ENCODE peak calls at places on chromosomes 6 and 20, in eight cellular contexts. S is EL; D is stimulated activated CD4-positive, alpha-beta T cell treated with anti-CD3 and anti-CD28 coated beads, TNF-alpha, amount 100 ng/mL, for 24 hours; V is stimulated activated CD8-positive, alpha-beta memory T cell treated with anti-CD3 and anti-CD28 coated beads, Interleukin-15, amount 100 ng/mL, for 48 hours; I is NCI-H2081; Q is left ventricle myocardium inferior; L is activated naive CD8-positive, alpha-beta T cell treated with anti-CD3 and anti-CD28 coated beads, Interleukin-2, amount 50 U/mL, for 16 hours; F is Calu3. C is an unnamed sample.

GRCh38 chr20:17912916-17913315 is 55.7 kb downstream of the SNX5 start:
- DNase-seq in S (peak; percentile 48), D (no peak), V (no peak), I (no peak), Q (no peak), L (no peak), F (no peak), C (no peak)

GRCh38 chr6:15020114-15020770 is 225.6 kb upstream of the JARID2 start:
- DNase-seq in S (no peak), D (no peak), V (no peak), I (no peak), Q (no peak), L (no peak), F (no peak), C (no peak)

GRCh38 chr6:47631248-47632196 is 66.9 kb upstream of the ADGRF4 start:
- DNase-seq in S (peak; percentile 55), D (no peak), V (no peak), I (peak; percentile 67), Q (no peak), L (no peak), F (no peak), C (no peak)

GRCh38 chr20:49345538-49345937 is 67.7 kb upstream of the ZNFX1 start:
- DNase-seq in S (peak; percentile 96), D (no peak), V (no peak), I (no peak), Q (peak; percentile 37), L (no peak), F (peak; percentile 67), C (no peak)

GRCh38 chr6:2498224-2498623 is 252.5 kb downstream of the MYLK4 start:
- DNase-seq in S (no peak), D (no peak), V (no peak), I (peak; percentile 9), Q (no peak), L (no peak), F (no peak), C (peak; percentile 53)

GRCh38 chr6:143607959-143608358 is 69.8 kb upstream of the PHACTR2 start:
- DNase-seq in S (no peak), D (no peak), V (no peak), I (no peak), Q (no peak), L (no peak), F (no peak), C (peak; percentile 63)

GRCh38 chr6:151239603-151240035 is at the start of gene AKAP12:
- DNase-seq in S (no peak), D (no peak), V (no peak), I (peak; percentile 15), Q (peak; percentile 29), L (no peak), F (no peak), C (peak; percentile 58)

GRCh38 chr6:92114797-92115196 is 1304.6 kb downstream of the EPHA7 start:
- DNase-seq in S (no peak), D (no peak), V (no peak), I (no peak), Q (no peak), L (no peak), F (no peak), C (no peak)

GRCh38 chr20:19929749-19930148 is 87.4 kb upstream of the NAA20 start:
- DNase-seq in S (no peak), D (no peak), V (no peak), I (no peak), Q (no peak), L (no peak), F (no peak), C (no peak)

GRCh38 chr20:32603046-32603726 is 18.1 kb upstream of the NOL4L start:
- DNase-seq in S (no peak), D (no peak), V (no peak), I (no peak), Q (no peak), L (no peak), F (no peak), C (peak; percentile 55)

GRCh38 chr20:6769953-6770831 is 2.7 kb downstream of the BMP2 start:
- DNase-seq in S (no peak), D (no peak), V (no peak), I (no peak), Q (peak; percentile 25), L (no peak), F (peak; percentile 52), C (peak; percentile 13)

GRCh38 chr6:131430531-131430930 is 142.5 kb upstream of the ARG1 start:
- DNase-seq in S (peak; percentile 17), D (no peak), V (no peak), I (no peak), Q (no peak), L (no peak), F (no peak), C (no peak)

GRCh38 chr20:49285813-49286494 is 8.1 kb upstream of the ZNFX1 start:
- DNase-seq in S (peak; percentile 24), D (no peak), V (no peak), I (no peak), Q (no peak), L (no peak), F (no peak), C (no peak)

C was measured in adrenal gland.